ENCODE peak calls at places on chromosomes 3 and 15, in nine cellular contexts. B is dermis blood vessel endothelial cell; R is activated T-helper 1 cell treated with anti-CD3 and anti-CD28 coated beads, Interleukin-12 subunit alpha, Interleukin-12 subunit beta, Interleukin-2, Interleukin-4 antibody, amounts not matched to agents 30 ng/mL and 10 ng/mL and 1 ng/mL, durations not matched to agents 14 hours and 24 hours and 36 hours; N is hippocampal formation; E is GOT3; Z is iPS DF 19.7; S is IMR-90; K is NB4; T is activated T-cell treated with anti-CD3 and anti-CD28 coated beads, Interleukin-2, amount 50 U/mL, for 72 hours. P is an unnamed sample.

GRCh38 chr3:52405066-52405465 is 39.8 kb downstream of the SEMA3G start:
- DNase-seq in B (no peak), R (no peak), N (no peak), E (no peak), Z (no peak), S (no peak), K (no peak), T (no peak), P (no peak)

GRCh38 chr3:187186801-187187421 is 10.4 kb upstream of the RTP1 start:
- DNase-seq in B (no peak), R (no peak), N (no peak), E (no peak), Z (no peak), S (peak), K (no peak), T (no peak), P (peak)

GRCh38 chr3:17551333-17551732 is 191.1 kb downstream of the TBC1D5 start:
- DNase-seq in B (no peak), R (no peak), N (no peak), E (no peak), Z (no peak), S (no peak), K (no peak), T (no peak), P (no peak)

GRCh38 chr3:24591661-24592555 is 97.3 kb upstream of the THRB start:
- DNase-seq in B (no peak), R (no peak), N (no peak), E (no peak), Z (no peak), S (no peak), K (no peak), T (no peak), P (no peak)

GRCh38 chr3:131806736-131807135 is 228.1 kb downstream of the CPNE4 start:
- DNase-seq in B (no peak), R (no peak), N (no peak), E (no peak), Z (no peak), S (no peak), K (peak), T (no peak), P (no peak)

GRCh38 chr15:26051771-26052685 is 188.9 kb upstream of the ATP10A start:
- DNase-seq in B (no peak), R (no peak), N (no peak), E (no peak), Z (no peak), S (no peak), K (no peak), T (no peak), P (no peak)

GRCh38 chr3:175728566-175728965 is 869.4 kb downstream of the NAALADL2 start:
- DNase-seq in B (no peak), R (no peak), N (no peak), E (no peak), Z (no peak), S (no peak), K (no peak), T (no peak), P (no peak)

GRCh38 chr3:162799910-162800309 is 1303.3 kb downstream of the OTOL1 start:
- DNase-seq in B (no peak), R (no peak), N (no peak), E (no peak), Z (no peak), S (no peak), K (no peak), T (no peak), P (no peak)

GRCh38 chr3:125054436-125055164 is 1.2 kb downstream of the HEG1 start:
- DNase-seq in B (peak), R (peak), N (peak), E (no peak), Z (no peak), S (peak), K (peak), T (no peak), P (peak)

GRCh38 chr15:72766780-72767179 is 16.8 kb downstream of the ADPGK start:
- DNase-seq in B (no peak), R (no peak), N (no peak), E (no peak), Z (no peak), S (no peak), K (no peak), T (no peak), P (no peak)

GRCh38 chr3:197353001-197353866 is 54.8 kb upstream of the DLG1 start:
- DNase-seq in B (no peak), R (no peak), N (no peak), E (no peak), Z (no peak), S (no peak), K (no peak), T (no peak), P (no peak)

GRCh38 chr15:63826513-63826912 is 7.2 kb downstream of the HERC1 start:
- DNase-seq in B (peak), R (no peak), N (no peak), E (no peak), Z (no peak), S (peak), K (peak), T (no peak), P (no peak)

GRCh38 chr3:184058029-184058428 is 5.2 kb downstream of the HTR3C start:
- DNase-seq in B (no peak), R (no peak), N (no peak), E (no peak), Z (no peak), S (peak), K (no peak), T (no peak), P (no peak)

GRCh38 chr3:25094932-25095690 is 333.0 kb upstream of the RARB start:
- DNase-seq in B (no peak), R (no peak), N (no peak), E (no peak), Z (no peak), S (no peak), K (no peak), T (no peak), P (no peak)

GRCh38 chr15:44195151-44195740 is at the start of gene FRMD5:
- DNase-seq in B (peak), R (peak), N (peak), E (peak), Z (peak), S (peak), K (no peak), T (peak), P (peak)

GRCh38 chr3:149001727-149002126 is 10.4 kb downstream of the GYG1 start:
- DNase-seq in B (no peak), R (no peak), N (no peak), E (no peak), Z (no peak), S (no peak), K (no peak), T (no peak), P (no peak)

GRCh38 chr15:41904487-41905359 is 10.9 kb upstream of the SPTBN5 start:
- DNase-seq in B (peak), R (peak), N (peak), E (no peak), Z (peak), S (peak), K (peak), T (peak), P (peak)

GRCh38 chr3:53225181-53225580 is 30.6 kb downstream of the TKT start:
- DNase-seq in B (no peak), R (no peak), N (no peak), E (no peak), Z (no peak), S (no peak), K (no peak), T (no peak), P (no peak)

GRCh38 chr3:124258057-124258500 is 266.2 kb upstream of the ROPN1 start:
- DNase-seq in B (peak), R (no peak), N (no peak), E (no peak), Z (no peak), S (peak), K (no peak), T (no peak), P (no peak)

GRCh38 chr3:188092648-188093047 is 61.3 kb upstream of the LPP start:
- DNase-seq in B (no peak), R (no peak), N (no peak), E (no peak), Z (no peak), S (peak), K (no peak), T (peak), P (no peak)

GRCh38 chr3:197811343-197811742 is 20.3 kb downstream of the LRCH3 start:
- DNase-seq in B (no peak), R (no peak), N (peak), E (no peak), Z (no peak), S (peak), K (peak), T (no peak), P (no peak)

GRCh38 chr3:102158080-102158756 is 276.6 kb upstream of the ZPLD1 start:
- DNase-seq in B (peak), R (no peak), N (no peak), E (no peak), Z (no peak), S (peak), K (no peak), T (no peak), P (no peak)

GRCh38 chr15:41827880-41828746 is at the start of gene JMJD7:
- DNase-seq in B (peak), R (peak), N (peak), E (peak), Z (no peak), S (peak), K (peak), T (peak), P (peak)

GRCh38 chr3:119597548-119598288 is at the start of gene PLA1A:
- DNase-seq in B (peak), R (no peak), N (no peak), E (no peak), Z (no peak), S (no peak), K (no peak), T (no peak), P (no peak)

GRCh38 chr3:55686720-55687254 is 199.7 kb upstream of the WNT5A start:
- DNase-seq in B (no peak), R (no peak), N (no peak), E (no peak), Z (no peak), S (peak), K (no peak), T (no peak), P (no peak)

GRCh38 chr3:189531271-189531670 is 99.9 kb upstream of the TP63 start:
- DNase-seq in B (no peak), R (no peak), N (no peak), E (no peak), Z (no peak), S (no peak), K (no peak), T (no peak), P (no peak)

GRCh38 chr3:100075163-100075562 is 39.1 kb downstream of the FILIP1L start:
- DNase-seq in B (no peak), R (no peak), N (no peak), E (no peak), Z (no peak), S (no peak), K (no peak), T (no peak), P (no peak)

GRCh38 chr3:3192481-3192764 is 12.9 kb upstream of the CRBN start:
- DNase-seq in B (no peak), R (no peak), N (no peak), E (no peak), Z (no peak), S (no peak), K (no peak), T (no peak), P (no peak)

GRCh38 chr3:187946031-187946691 is 200.9 kb upstream of the BCL6 start:
- DNase-seq in B (no peak), R (no peak), N (no peak), E (no peak), Z (no peak), S (peak), K (no peak), T (no peak), P (no peak)

GRCh38 chr3:77147836-77148578 is 108.1 kb downstream of the ROBO2 start:
- DNase-seq in B (peak), R (no peak), N (no peak), E (no peak), Z (peak), S (no peak), K (no peak), T (no peak), P (no peak)

GRCh38 chr15:56973463-56973862 is 55.0 kb downstream of the TCF12 start:
- DNase-seq in B (no peak), R (no peak), N (no peak), E (no peak), Z (no peak), S (no peak), K (no peak), T (no peak), P (no peak)

P was measured in H54.